ENCODE peak calls at places on chromosomes 1 and 21, in six cellular contexts. One of them, this sample, is unnamed.
A peak's percentile ranks its signal among the peaks of the same experiment; 100 is the strongest.

GRCh38 chr1:156826596-156826995 is 9.9 kb upstream of the SH2D2A start:
- DNase-seq in CD8-positive, alpha-beta memory T cell: no peak
- DNase-seq in mammary epithelial cell: no peak
- DNase-seq in heart right ventricle: no peak
- DNase-seq in right atrium auricular region: no peak
- DNase-seq in CD8-positive, alpha-beta T cell: no peak
- DNase-seq in this sample: no peak

GRCh38 chr1:43653339-43653738 is 3.4 kb downstream of the KDM4A start:
- DNase-seq in CD8-positive, alpha-beta memory T cell: no peak
- DNase-seq in mammary epithelial cell: peak; percentile 60
- DNase-seq in heart right ventricle: no peak
- DNase-seq in right atrium auricular region: no peak
- DNase-seq in CD8-positive, alpha-beta T cell: no peak
- DNase-seq in this sample: no peak

GRCh38 chr21:26958792-26959191 is 8.1 kb downstream of the ADAMTS5 start:
- DNase-seq in CD8-positive, alpha-beta memory T cell: no peak
- DNase-seq in mammary epithelial cell: no peak
- DNase-seq in heart right ventricle: no peak
- DNase-seq in right atrium auricular region: no peak
- DNase-seq in CD8-positive, alpha-beta T cell: no peak
- DNase-seq in this sample: no peak

GRCh38 chr1:167803358-167804217 is 81.8 kb downstream of the MPZL1 start:
- DNase-seq in CD8-positive, alpha-beta memory T cell: peak; percentile 65
- DNase-seq in mammary epithelial cell: peak; percentile 89
- DNase-seq in heart right ventricle: peak; percentile 92
- DNase-seq in right atrium auricular region: peak; percentile 95
- DNase-seq in CD8-positive, alpha-beta T cell: peak; percentile 77
- DNase-seq in this sample: peak; percentile 66

GRCh38 chr1:39540504-39541031 is 36.0 kb downstream of the PABPC4 start:
- DNase-seq in CD8-positive, alpha-beta memory T cell: no peak
- DNase-seq in mammary epithelial cell: no peak
- DNase-seq in heart right ventricle: peak; percentile 65
- DNase-seq in right atrium auricular region: peak; percentile 93
- DNase-seq in CD8-positive, alpha-beta T cell: no peak
- DNase-seq in this sample: no peak

GRCh38 chr1:219702551-219703215 is 89.8 kb upstream of the ZC3H11B start:
- DNase-seq in CD8-positive, alpha-beta memory T cell: no peak
- DNase-seq in mammary epithelial cell: peak; percentile 8
- DNase-seq in heart right ventricle: no peak
- DNase-seq in right atrium auricular region: no peak
- DNase-seq in CD8-positive, alpha-beta T cell: no peak
- DNase-seq in this sample: no peak

GRCh38 chr1:25798666-25799345 is 1.2 kb upstream of the SELENON start:
- DNase-seq in CD8-positive, alpha-beta memory T cell: no peak
- DNase-seq in mammary epithelial cell: no peak
- DNase-seq in heart right ventricle: no peak
- DNase-seq in right atrium auricular region: no peak
- DNase-seq in CD8-positive, alpha-beta T cell: no peak
- DNase-seq in this sample: no peak

GRCh38 chr1:151175036-151175741 is 592 bp downstream of the TMOD4 start:
- DNase-seq in CD8-positive, alpha-beta memory T cell: no peak
- DNase-seq in mammary epithelial cell: no peak
- DNase-seq in heart right ventricle: no peak
- DNase-seq in right atrium auricular region: no peak
- DNase-seq in CD8-positive, alpha-beta T cell: no peak
- DNase-seq in this sample: no peak

GRCh38 chr1:61085191-61086086 is 3.1 kb downstream of the NFIA start:
- DNase-seq in CD8-positive, alpha-beta memory T cell: no peak
- DNase-seq in mammary epithelial cell: no peak
- DNase-seq in heart right ventricle: no peak
- DNase-seq in right atrium auricular region: no peak
- DNase-seq in CD8-positive, alpha-beta T cell: no peak
- DNase-seq in this sample: no peak

GRCh38 chr1:156704166-156704711 is 1.1 kb downstream of the CRABP2 start:
- DNase-seq in CD8-positive, alpha-beta memory T cell: no peak
- DNase-seq in mammary epithelial cell: no peak
- DNase-seq in heart right ventricle: no peak
- DNase-seq in right atrium auricular region: no peak
- DNase-seq in CD8-positive, alpha-beta T cell: no peak
- DNase-seq in this sample: no peak

GRCh38 chr1:220887868-220888664 is 8.8 kb downstream of the HLX start:
- DNase-seq in CD8-positive, alpha-beta memory T cell: no peak
- DNase-seq in mammary epithelial cell: no peak
- DNase-seq in heart right ventricle: no peak
- DNase-seq in right atrium auricular region: no peak
- DNase-seq in CD8-positive, alpha-beta T cell: no peak
- DNase-seq in this sample: no peak

GRCh38 chr1:225700164-225700740 is 47.3 kb upstream of the ENAH start:
- DNase-seq in CD8-positive, alpha-beta memory T cell: no peak
- DNase-seq in mammary epithelial cell: peak; percentile 100
- DNase-seq in heart right ventricle: no peak
- DNase-seq in right atrium auricular region: no peak
- DNase-seq in CD8-positive, alpha-beta T cell: no peak
- DNase-seq in this sample: no peak

GRCh38 chr1:230031131-230031530 is 35.9 kb upstream of the GALNT2 start:
- DNase-seq in CD8-positive, alpha-beta memory T cell: no peak
- DNase-seq in mammary epithelial cell: peak; percentile 68
- DNase-seq in heart right ventricle: no peak
- DNase-seq in right atrium auricular region: no peak
- DNase-seq in CD8-positive, alpha-beta T cell: no peak
- DNase-seq in this sample: no peak

GRCh38 chr1:10380594-10381275 is 18.1 kb upstream of the PGD start:
- DNase-seq in CD8-positive, alpha-beta memory T cell: no peak
- DNase-seq in mammary epithelial cell: peak; percentile 23
- DNase-seq in heart right ventricle: no peak
- DNase-seq in right atrium auricular region: no peak
- DNase-seq in CD8-positive, alpha-beta T cell: no peak
- DNase-seq in this sample: no peak

GRCh38 chr1:153936011-153936802 is 10.3 kb downstream of the DENND4B start:
- DNase-seq in CD8-positive, alpha-beta memory T cell: no peak
- DNase-seq in mammary epithelial cell: no peak
- DNase-seq in heart right ventricle: no peak
- DNase-seq in right atrium auricular region: no peak
- DNase-seq in CD8-positive, alpha-beta T cell: no peak
- DNase-seq in this sample: no peak

GRCh38 chr21:29384608-29385359 is 86.1 kb downstream of the BACH1 start:
- DNase-seq in CD8-positive, alpha-beta memory T cell: no peak
- DNase-seq in mammary epithelial cell: no peak
- DNase-seq in heart right ventricle: no peak
- DNase-seq in right atrium auricular region: no peak
- DNase-seq in CD8-positive, alpha-beta T cell: no peak
- DNase-seq in this sample: no peak

GRCh38 chr21:42939581-42940413 is 14.4 kb upstream of the ERVH48-1 start:
- DNase-seq in CD8-positive, alpha-beta memory T cell: no peak
- DNase-seq in mammary epithelial cell: peak; percentile 97
- DNase-seq in heart right ventricle: no peak
- DNase-seq in right atrium auricular region: peak; percentile 93
- DNase-seq in CD8-positive, alpha-beta T cell: no peak
- DNase-seq in this sample: no peak

GRCh38 chr1:31567956-31568570 is 8.3 kb upstream of the TINAGL1 start:
- DNase-seq in CD8-positive, alpha-beta memory T cell: no peak
- DNase-seq in mammary epithelial cell: no peak
- DNase-seq in heart right ventricle: no peak
- DNase-seq in right atrium auricular region: no peak
- DNase-seq in CD8-positive, alpha-beta T cell: no peak
- DNase-seq in this sample: no peak

GRCh38 chr1:231601775-231602674 is 24.6 kb upstream of the DISC1 start:
- DNase-seq in CD8-positive, alpha-beta memory T cell: no peak
- DNase-seq in mammary epithelial cell: no peak
- DNase-seq in heart right ventricle: no peak
- DNase-seq in right atrium auricular region: no peak
- DNase-seq in CD8-positive, alpha-beta T cell: no peak
- DNase-seq in this sample: no peak

GRCh38 chr1:2809656-2810055 is 8.2 kb upstream of the TTC34 start:
- DNase-seq in CD8-positive, alpha-beta memory T cell: no peak
- DNase-seq in mammary epithelial cell: no peak
- DNase-seq in heart right ventricle: no peak
- DNase-seq in right atrium auricular region: no peak
- DNase-seq in CD8-positive, alpha-beta T cell: no peak
- DNase-seq in this sample: no peak

GRCh38 chr1:2808386-2808705 is 6.9 kb upstream of the TTC34 start:
- DNase-seq in CD8-positive, alpha-beta memory T cell: no peak
- DNase-seq in mammary epithelial cell: no peak
- DNase-seq in heart right ventricle: no peak
- DNase-seq in right atrium auricular region: no peak
- DNase-seq in CD8-positive, alpha-beta T cell: no peak
- DNase-seq in this sample: no peak

GRCh38 chr1:2810281-2810680 is 8.8 kb upstream of the TTC34 start:
- DNase-seq in CD8-positive, alpha-beta memory T cell: no peak
- DNase-seq in mammary epithelial cell: no peak
- DNase-seq in heart right ventricle: no peak
- DNase-seq in right atrium auricular region: no peak
- DNase-seq in CD8-positive, alpha-beta T cell: no peak
- DNase-seq in this sample: no peak

GRCh38 chr1:2807678-2808385 is 6.3 kb upstream of the TTC34 start:
- DNase-seq in CD8-positive, alpha-beta memory T cell: no peak
- DNase-seq in mammary epithelial cell: no peak
- DNase-seq in heart right ventricle: no peak
- DNase-seq in right atrium auricular region: no peak
- DNase-seq in CD8-positive, alpha-beta T cell: no peak
- DNase-seq in this sample: no peak

DNA sequence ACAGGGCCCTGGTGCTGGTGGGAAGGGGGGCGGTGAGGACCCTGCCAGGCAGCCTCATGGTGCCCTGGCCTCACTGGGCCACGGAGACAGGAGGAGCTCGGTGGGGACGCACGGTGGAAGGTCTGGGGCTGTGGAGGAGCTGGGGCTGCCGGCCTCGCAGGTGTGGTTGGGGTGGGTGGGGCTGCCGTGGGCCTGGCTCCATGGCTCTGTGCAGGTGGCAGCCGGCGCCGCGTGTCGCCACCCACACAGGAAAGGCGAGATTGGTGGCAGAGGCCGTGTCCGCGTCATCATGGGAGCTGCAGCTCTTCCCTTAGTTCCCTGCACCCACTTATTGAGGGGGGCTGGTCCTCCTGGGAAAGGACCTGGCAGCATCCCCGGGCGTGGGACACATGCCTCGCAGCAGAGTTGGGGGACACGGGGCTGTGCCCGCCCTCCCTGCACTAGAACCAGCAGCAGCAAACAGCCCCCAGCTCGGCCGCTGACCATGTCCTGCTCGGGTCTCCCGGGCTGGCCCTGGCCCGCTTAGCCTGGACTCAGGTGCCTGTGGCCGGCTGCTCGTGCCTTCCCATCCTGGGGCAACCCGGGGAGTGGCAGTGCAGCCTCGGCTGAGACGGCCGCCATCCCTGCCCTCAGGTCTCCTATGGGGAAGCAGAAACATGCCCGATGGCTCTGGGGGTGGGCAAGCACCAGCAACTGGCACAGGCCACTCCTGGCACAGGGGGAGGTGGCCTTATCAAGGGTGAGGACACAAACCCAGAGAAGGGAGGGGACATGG is 7.5 kb upstream of the TTC34 start:
- DNase-seq in CD8-positive, alpha-beta memory T cell: no peak
- DNase-seq in mammary epithelial cell: no peak
- DNase-seq in heart right ventricle: no peak
- DNase-seq in right atrium auricular region: no peak
- DNase-seq in CD8-positive, alpha-beta T cell: no peak
- DNase-seq in this sample: no peak
- H3K9me3 ChIP-seq in CD8-positive, alpha-beta memory T cell: no peaks in the 10 kb centered on the region
- H3K9me3 ChIP-seq in mammary epithelial cell: peaks cover 24% of the 10 kb centered on the region
- H3K9me3 ChIP-seq in heart right ventricle: peaks cover 8% of the 10 kb centered on the region
- H3K9me3 ChIP-seq in right atrium auricular region: peaks cover 7% of the 10 kb centered on the region
- H3K9me3 ChIP-seq in CD8-positive, alpha-beta T cell: no peaks in the 10 kb centered on the region
- H3K9me3 ChIP-seq in this sample: no peaks in the 10 kb centered on the region

DNA sequence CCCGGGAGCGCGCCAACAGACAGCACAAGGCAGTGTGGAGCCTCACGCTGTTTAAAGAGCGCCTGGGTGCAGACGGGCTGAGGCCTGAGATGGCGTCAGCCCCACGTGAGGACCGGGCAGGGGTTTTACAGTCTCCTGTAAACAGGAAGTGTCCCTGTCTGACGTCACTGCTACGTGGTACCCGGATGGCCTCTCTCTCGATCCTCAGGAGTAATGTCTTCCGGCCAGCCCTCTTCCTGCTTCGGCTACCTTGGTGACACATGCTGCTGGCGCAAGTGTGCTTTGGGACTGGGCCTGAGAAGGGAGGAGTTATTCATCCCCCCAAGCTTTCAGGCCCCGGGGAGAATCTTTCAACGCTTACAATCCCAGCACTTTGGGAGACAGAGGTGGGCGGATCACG is 41.2 kb downstream of the CNST start:
- DNase-seq in CD8-positive, alpha-beta memory T cell: no peak
- DNase-seq in mammary epithelial cell: no peak
- DNase-seq in heart right ventricle: no peak
- DNase-seq in right atrium auricular region: no peak
- DNase-seq in CD8-positive, alpha-beta T cell: no peak
- DNase-seq in this sample: no peak
- H3K9me3 ChIP-seq in CD8-positive, alpha-beta memory T cell: no peaks in the 10 kb centered on the region
- H3K9me3 ChIP-seq in mammary epithelial cell: no peaks in the 10 kb centered on the region
- H3K9me3 ChIP-seq in heart right ventricle: no peaks in the 10 kb centered on the region
- H3K9me3 ChIP-seq in right atrium auricular region: no peaks in the 10 kb centered on the region
- H3K9me3 ChIP-seq in CD8-positive, alpha-beta T cell: no peaks in the 10 kb centered on the region
- H3K9me3 ChIP-seq in this sample: no peaks in the 10 kb centered on the region

DNA sequence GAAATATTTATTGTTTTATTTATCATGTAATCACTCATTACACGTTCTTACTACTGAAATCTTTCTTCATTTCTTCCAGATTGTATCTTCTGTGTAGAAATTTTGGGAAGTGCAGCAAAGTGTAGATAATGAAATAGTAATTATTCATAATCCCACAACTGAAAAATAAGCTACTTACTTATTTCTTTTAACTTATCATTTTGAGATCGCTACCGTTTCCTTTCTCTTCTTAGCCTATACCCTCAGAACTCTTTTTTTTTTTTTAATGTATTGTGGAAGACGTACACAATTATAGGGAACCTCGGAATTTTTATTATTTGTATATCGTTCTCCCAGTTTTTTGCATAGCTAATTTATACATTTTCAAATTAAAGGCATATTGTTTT is 518 bp upstream of the FH start:
- DNase-seq in CD8-positive, alpha-beta memory T cell: no peak
- DNase-seq in mammary epithelial cell: no peak
- DNase-seq in heart right ventricle: no peak
- DNase-seq in right atrium auricular region: no peak
- DNase-seq in CD8-positive, alpha-beta T cell: no peak
- DNase-seq in this sample: no peak
- H3K9me3 ChIP-seq in CD8-positive, alpha-beta memory T cell: no peaks in the 10 kb centered on the region
- H3K9me3 ChIP-seq in mammary epithelial cell: no peaks in the 10 kb centered on the region
- H3K9me3 ChIP-seq in heart right ventricle: no peaks in the 10 kb centered on the region
- H3K9me3 ChIP-seq in right atrium auricular region: no peaks in the 10 kb centered on the region
- H3K9me3 ChIP-seq in CD8-positive, alpha-beta T cell: no peaks in the 10 kb centered on the region
- H3K9me3 ChIP-seq in this sample: no peaks in the 10 kb centered on the region

GRCh38 chr1:98081951-98082350 is 161.1 kb upstream of the DPYD start:
- DNase-seq in CD8-positive, alpha-beta memory T cell: no peak
- DNase-seq in mammary epithelial cell: no peak
- DNase-seq in heart right ventricle: no peak
- DNase-seq in right atrium auricular region: no peak
- DNase-seq in CD8-positive, alpha-beta T cell: no peak
- DNase-seq in this sample: no peak

GRCh38 chr1:98075626-98076025 is 154.8 kb upstream of the DPYD start:
- DNase-seq in CD8-positive, alpha-beta memory T cell: no peak
- DNase-seq in mammary epithelial cell: no peak
- DNase-seq in heart right ventricle: no peak
- DNase-seq in right atrium auricular region: no peak
- DNase-seq in CD8-positive, alpha-beta T cell: no peak
- DNase-seq in this sample: no peak

GRCh38 chr1:98072047-98072446 is 151.2 kb upstream of the DPYD start:
- DNase-seq in CD8-positive, alpha-beta memory T cell: no peak
- DNase-seq in mammary epithelial cell: no peak
- DNase-seq in heart right ventricle: no peak
- DNase-seq in right atrium auricular region: no peak
- DNase-seq in CD8-positive, alpha-beta T cell: no peak
- DNase-seq in this sample: no peak

GRCh38 chr1:98078586-98078985 is 157.8 kb upstream of the DPYD start:
- DNase-seq in CD8-positive, alpha-beta memory T cell: no peak
- DNase-seq in mammary epithelial cell: no peak
- DNase-seq in heart right ventricle: no peak
- DNase-seq in right atrium auricular region: no peak
- DNase-seq in CD8-positive, alpha-beta T cell: no peak
- DNase-seq in this sample: no peak

GRCh38 chr1:98077691-98078090 is 156.9 kb upstream of the DPYD start:
- DNase-seq in CD8-positive, alpha-beta memory T cell: no peak
- DNase-seq in mammary epithelial cell: no peak
- DNase-seq in heart right ventricle: no peak
- DNase-seq in right atrium auricular region: no peak
- DNase-seq in CD8-positive, alpha-beta T cell: no peak
- DNase-seq in this sample: no peak
- H3K9me3 ChIP-seq in CD8-positive, alpha-beta memory T cell: no peaks in the 10 kb centered on the region
- H3K9me3 ChIP-seq in mammary epithelial cell: no peaks in the 10 kb centered on the region
- H3K9me3 ChIP-seq in heart right ventricle: no peaks in the 10 kb centered on the region
- H3K9me3 ChIP-seq in right atrium auricular region: no peaks in the 10 kb centered on the region
- H3K9me3 ChIP-seq in CD8-positive, alpha-beta T cell: no peaks in the 10 kb centered on the region
- H3K9me3 ChIP-seq in this sample: no peaks in the 10 kb centered on the region

This sample was measured in T-helper 17 cell.